ENCODE peak calls at places on chromosomes 13 and 19, in six cellular contexts. C is H1, X is HCT116, M is HepG2, Y is K562, Z is GM12878. N is an unnamed sample.

GRCh38 chr13:59776924-59777690 is 386.6 kb downstream of the DIAPH3 start:
- DNase-seq in M (no peak), X (no peak), Z (peak), C (no peak), Y (no peak), N (no peak)

GRCh38 chr13:22108283-22108897 is 437.5 kb downstream of the FGF9 start:
- DNase-seq in M (no peak), C (no peak), X (no peak), Z (no peak), Y (no peak), N (no peak)

GRCh38 chr19:36420961-36421748 is 2.7 kb upstream of the ZFP82 start:
- DNase-seq in X (no peak), Y (no peak), M (no peak), Z (no peak), C (no peak), N (no peak)

GRCh38 chr13:49464621-49465325 is 20.7 kb downstream of the SETDB2 start:
- DNase-seq in X (no peak), Z (no peak), C (no peak), Y (no peak), M (peak), N (no peak)

GRCh38 chr19:12047868-12048267 is 4.9 kb downstream of the ZNF878 start:
- DNase-seq in Y (no peak), M (peak), C (no peak), X (no peak), Z (no peak), N (no peak)

GRCh38 chr13:114015608-114016295 is 41.9 kb upstream of the C13orf46 start:
- DNase-seq in M (no peak), Y (no peak), C (no peak), Z (no peak), X (no peak), N (no peak)

GRCh38 chr13:110950819-110951570 is 36.1 kb upstream of the ANKRD10 start:
- DNase-seq in Y (no peak), C (peak), M (no peak), X (no peak), Z (no peak), N (no peak)

GRCh38 chr19:14432817-14433453 is at the start of gene PKN1:
- DNase-seq in C (peak), M (no peak), Y (peak), Z (no peak), X (no peak), N (peak)

GRCh38 chr13:73303858-73304257 is 245.1 kb downstream of the KLF5 start:
- DNase-seq in M (no peak), Y (no peak), X (no peak), C (no peak), Z (no peak), N (no peak)

GRCh38 chr19:570315-570714 is 2.1 kb upstream of the BSG start:
- DNase-seq in C (no peak), X (no peak), Z (no peak), M (no peak), Y (peak), N (no peak)

GRCh38 chr19:16197188-16197621 is 506 bp upstream of the AP1M1 start:
- DNase-seq in Y (no peak), X (no peak), C (no peak), Z (no peak), M (peak), N (no peak)

DNA sequence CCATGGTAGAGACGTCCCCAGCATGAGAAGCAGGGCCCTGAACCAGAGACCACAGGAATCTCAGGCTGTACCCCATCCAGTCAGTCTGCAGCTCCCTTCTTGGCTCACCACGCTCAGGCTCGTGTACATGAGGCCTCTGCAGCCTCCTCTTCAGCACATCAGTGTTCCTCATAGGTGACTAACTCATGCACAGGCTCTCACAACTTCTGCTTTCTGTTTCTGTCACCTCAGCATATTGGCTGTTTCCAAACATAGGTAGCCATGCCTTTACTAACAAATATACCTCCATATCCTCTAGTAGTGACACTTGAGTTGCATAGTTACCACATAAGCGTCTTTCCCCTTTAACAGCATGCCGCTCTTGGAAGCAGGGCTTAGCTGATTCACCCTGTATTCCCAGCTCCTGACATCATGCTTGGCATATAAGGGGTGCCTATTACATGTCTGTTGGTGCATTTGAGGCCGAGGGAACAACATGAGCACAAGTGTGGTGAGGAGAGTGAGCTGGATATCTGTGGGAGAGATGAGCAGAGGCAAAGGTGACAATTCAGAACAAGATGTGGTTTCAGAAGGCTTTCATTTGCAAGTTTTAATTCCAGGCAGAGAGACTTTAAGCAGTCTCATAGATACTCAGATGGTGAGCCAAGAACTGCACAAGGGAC is 16.7 kb downstream of the ZNF473 start:
- DNase-seq in M (no peak), X (no peak), Y (no peak), Z (no peak), C (no peak), N (no peak)
- H3K4me3 ChIP-seq in M (no peak), X (no peak), Y (no peak), Z (no peak), C (no peak), N (no peak)

GRCh38 chr13:65594255-65594654 is 1635.9 kb downstream of the PCDH9 start:
- DNase-seq in X (no peak), C (no peak), M (no peak), Z (no peak), Y (no peak), N (no peak)

GRCh38 chr13:65592757-65593156 is 1637.4 kb downstream of the PCDH9 start:
- DNase-seq in C (no peak), Y (no peak), Z (no peak), M (no peak), X (no peak), N (no peak)

GRCh38 chr13:65597839-65598818 is 1632.0 kb downstream of the PCDH9 start:
- DNase-seq in Z (no peak), C (no peak), Y (no peak), X (no peak), M (no peak), N (no peak)

GRCh38 chr13:65593298-65593874 is 1636.8 kb downstream of the PCDH9 start:
- DNase-seq in Y (no peak), Z (no peak), C (no peak), M (no peak), X (no peak), N (no peak)

GRCh38 chr13:65595881-65596280 is 1634.3 kb downstream of the PCDH9 start:
- DNase-seq in X (no peak), Z (no peak), C (no peak), M (no peak), Y (no peak), N (no peak)
- TF ChIP-seq ZNF274 in X (no peak), Z (no peak), C (no peak), M (no peak), Y (no peak), N (no peak)

GRCh38 chr13:106566682-106567420 is 1.1 kb downstream of the ARGLU1 start:
- DNase-seq in C (no peak), Y (peak), Z (no peak), M (peak), X (no peak), N (peak)

GRCh38 chr13:106568225-106569003 is 477 bp upstream of the ARGLU1 start:
- DNase-seq in Y (no peak), X (peak), M (peak), C (no peak), Z (no peak), N (no peak)

GRCh38 chr13:106567421-106568224 is at the start of gene ARGLU1:
- DNase-seq in Y (peak), C (peak), Z (peak), M (peak), X (no peak), N (peak)

GRCh38 chr13:106562301-106562700 is 5.6 kb downstream of the ARGLU1 start:
- DNase-seq in C (no peak), Y (no peak), X (no peak), M (no peak), Z (no peak), N (no peak)

DNA sequence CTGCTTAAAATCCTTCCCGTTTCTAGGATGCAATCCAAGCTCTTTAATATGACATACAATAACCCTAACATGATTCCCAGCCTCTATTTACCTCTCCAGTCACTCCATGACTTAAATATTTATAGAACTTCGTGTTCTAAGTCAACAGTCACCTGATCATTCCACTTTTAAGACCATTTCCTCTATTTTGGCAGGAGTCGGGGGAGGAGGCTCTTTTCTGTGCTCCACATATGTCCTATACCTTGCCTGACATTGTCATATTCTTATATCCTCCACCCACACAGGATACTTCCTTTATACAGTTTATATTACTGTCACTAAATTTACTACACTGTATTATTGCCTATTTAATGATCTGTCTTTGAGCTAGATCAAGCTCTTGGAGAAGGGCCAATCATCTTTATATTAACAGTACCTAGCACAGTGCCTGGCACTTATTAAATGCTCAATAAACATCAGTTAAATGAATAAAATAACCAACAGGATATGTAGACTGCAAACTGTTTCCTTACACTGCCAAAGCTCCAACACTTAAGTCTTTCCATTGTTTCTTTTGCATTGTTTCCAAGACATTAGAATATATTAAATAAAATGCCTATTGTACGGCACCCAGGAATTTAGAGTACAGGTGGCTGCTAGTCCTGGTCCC is 2.7 kb downstream of the ARGLU1 start:
- DNase-seq in X (no peak), Z (no peak), M (no peak), C (no peak), Y (no peak), N (no peak)
- H3K4me3 ChIP-seq in X (no peak), Z (peak), M (peak), C (peak), Y (peak), N (peak)

GRCh38 chr13:50483416-50483815 is 360.1 kb downstream of the DLEU7 start:
- DNase-seq in C (no peak), M (no peak), X (no peak), Z (no peak), Y (no peak), N (no peak)

GRCh38 chr13:50484472-50485113 is 358.9 kb downstream of the DLEU7 start:
- DNase-seq in Y (no peak), Z (no peak), M (no peak), C (no peak), X (no peak), N (no peak)

GRCh38 chr13:50481936-50482335 is 361.6 kb downstream of the DLEU7 start:
- DNase-seq in Z (no peak), Y (no peak), C (no peak), X (no peak), M (no peak), N (no peak)

DNA sequence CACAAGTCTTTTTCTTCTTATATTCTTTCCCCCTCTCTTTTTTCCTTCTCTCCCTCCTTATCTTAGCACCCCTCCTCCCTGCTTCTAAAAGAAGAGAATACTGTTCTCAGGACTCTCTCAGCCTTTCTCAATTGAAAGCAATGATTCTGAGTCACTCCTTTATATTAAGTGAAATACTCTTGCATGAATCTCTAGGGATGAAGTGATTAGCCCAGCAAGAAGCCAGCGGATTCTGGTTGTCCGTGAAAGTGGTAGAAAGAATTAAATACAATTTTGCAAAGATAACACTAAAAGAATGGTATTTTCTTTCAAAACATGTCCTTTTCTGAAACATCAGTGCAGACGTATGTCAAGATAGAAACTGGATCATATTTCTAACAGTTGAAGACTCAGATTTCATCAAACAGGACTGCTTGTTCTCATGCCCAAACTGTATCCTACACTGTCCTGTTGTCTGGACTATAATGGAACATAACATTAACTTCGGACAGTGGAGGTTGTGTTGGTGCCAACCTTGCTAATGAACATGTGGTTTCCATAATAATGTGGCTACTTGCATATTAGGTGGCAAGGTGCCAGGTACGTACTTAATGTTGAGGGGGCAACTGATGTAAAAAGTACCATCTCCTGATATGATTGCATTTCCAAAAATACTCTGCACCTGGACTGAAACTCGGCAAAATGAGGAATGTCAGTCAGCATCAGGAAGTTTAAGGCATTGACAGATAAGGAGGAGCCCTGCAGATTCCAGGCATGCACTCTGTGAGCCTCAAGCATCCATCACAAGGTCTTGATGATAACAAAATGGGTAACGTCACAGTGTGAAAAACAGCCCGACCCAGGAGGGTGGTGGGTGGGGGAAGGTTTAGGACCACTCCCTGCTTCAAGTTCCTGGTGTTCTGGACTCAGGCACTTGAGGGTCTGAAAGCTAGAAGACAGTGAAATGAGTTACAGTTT is 357.2 kb downstream of the DLEU7 start:
- DNase-seq in Y (no peak), X (no peak), Z (no peak), M (no peak), C (no peak), N (no peak)
- TF ChIP-seq ZNF274 in Y (no peak), X (no peak), Z (no peak), M (no peak), C (no peak), N (no peak)